ENCODE peak calls at places on chromosomes 7 and 10, in seven cellular contexts. Z is heart right ventricle, H is stomach, F is heart left ventricle, K is spleen, U is pancreas, A is ovary. S is an unnamed sample. For H3K9me3, the result is how much of the 10 kb centered on the place peaks cover.

GRCh38 chr7:100080895-100081534 is 508 bp downstream of the ZNF3 start:
- DNase-seq in F (no peak), U (no peak), H (no peak), K (peak), A (no peak), Z (no peak), S (no peak)

GRCh38 chr7:155506854-155507337 is 39.5 kb downstream of the CNPY1 start:
- DNase-seq in A (no peak), F (no peak), K (peak), U (no peak), Z (no peak), H (no peak), S (peak)

GRCh38 chr10:93580824-93581223 is 14.4 kb downstream of the FFAR4 start:
- DNase-seq in Z (no peak), H (no peak), F (no peak), A (no peak), K (no peak), U (no peak), S (peak)

GRCh38 chr10:46526682-46527038 is 29.8 kb downstream of the GPRIN2 start:
- DNase-seq in U (no peak), K (peak), F (no peak), A (peak), H (peak), Z (no peak), S (no peak)

GRCh38 chr10:115829501-115830215 is 443.3 kb downstream of the GFRA1 start:
- DNase-seq in U (no peak), A (no peak), F (no peak), Z (no peak), K (no peak), H (no peak), S (peak)

GRCh38 chr7:129110575-129111376 is 33.7 kb upstream of the TSPAN33 start:
- DNase-seq in H (no peak), U (no peak), A (no peak), Z (no peak), K (no peak), F (no peak), S (no peak)

GRCh38 chr7:128743112-128743772 is 4.1 kb downstream of the CALU start:
- DNase-seq in A (no peak), H (no peak), U (no peak), F (no peak), Z (no peak), K (no peak), S (peak)

GRCh38 chr10:4635883-4636282 is 190.1 kb upstream of the AKR1E2 start:
- DNase-seq in Z (no peak), F (no peak), U (no peak), K (no peak), H (no peak), A (no peak), S (no peak)

GRCh38 chr7:76201732-76202665 is at the start of gene SRRM3:
- DNase-seq in H (peak), U (peak), K (peak), A (peak), Z (peak), F (peak), S (peak)

GRCh38 chr7:135209225-135209834 is 2.0 kb downstream of the WDR91 start:
- DNase-seq in K (no peak), A (no peak), U (no peak), Z (no peak), F (no peak), H (no peak), S (no peak)

GRCh38 chr10:110228066-110228465 is 20.7 kb downstream of the MXI1 start:
- DNase-seq in A (no peak), F (no peak), U (no peak), Z (no peak), K (peak), H (no peak), S (no peak)

GRCh38 chr7:2586326-2587020 is 27.7 kb downstream of the IQCE start:
- DNase-seq in H (no peak), K (no peak), A (no peak), F (no peak), Z (no peak), U (no peak), S (no peak)

GRCh38 chr10:48976208-48976607 is 36.6 kb upstream of the LRRC18 start:
- DNase-seq in F (no peak), A (no peak), U (no peak), Z (no peak), K (no peak), H (no peak), S (peak)

GRCh38 chr7:96548664-96549063 is 161.0 kb downstream of the SEM1 start:
- DNase-seq in Z (no peak), K (no peak), U (no peak), A (no peak), H (no peak), F (no peak), S (no peak)

GRCh38 chr7:71824356-71824755 is 587.8 kb downstream of the CALN1 start:
- DNase-seq in Z (no peak), H (no peak), U (peak), K (no peak), F (no peak), A (no peak), S (no peak)

GRCh38 chr7:142450206-142450605 is 192.3 kb upstream of the PRSS58 start:
- DNase-seq in H (no peak), Z (no peak), U (no peak), A (no peak), K (no peak), F (no peak), S (no peak)

GRCh38 chr7:29146082-29146706 is at the start of gene CPVL:
- DNase-seq in H (peak), F (peak), Z (peak), K (peak), A (peak), U (peak), S (no peak)

GRCh38 chr7:21276471-21277035 is 151.3 kb upstream of the SP4 start:
- DNase-seq in Z (no peak), H (no peak), F (no peak), A (no peak), K (no peak), U (no peak), S (no peak)

GRCh38 chr7:128014864-128015263 is 16.4 kb downstream of the LRRC4 start:
- DNase-seq in F (no peak), U (no peak), Z (no peak), A (no peak), H (no peak), K (no peak), S (no peak)

GRCh38 chr10:43231523-43232078 is 35.3 kb downstream of the RASGEF1A start:
- DNase-seq in A (peak), H (no peak), U (no peak), Z (no peak), F (peak), K (peak), S (no peak)

GRCh38 chr10:84525120-84525806 is 196.9 kb downstream of the CCSER2 start:
- DNase-seq in F (no peak), U (no peak), Z (no peak), H (no peak), A (no peak), K (no peak), S (no peak)

GRCh38 chr7:135447783-135448182 is 62.1 kb downstream of the CNOT4 start:
- DNase-seq in F (no peak), K (no peak), U (no peak), H (no peak), A (no peak), Z (no peak), S (no peak)

GRCh38 chr7:44486693-44487092 is 3.8 kb downstream of the NUDCD3 start:
- DNase-seq in F (no peak), K (no peak), H (peak), A (no peak), Z (no peak), U (peak), S (no peak)

GRCh38 chr10:117248700-117249465 is 8.0 kb downstream of the SLC18A2 start:
- DNase-seq in F (no peak), A (no peak), Z (no peak), K (no peak), U (no peak), H (no peak), S (no peak)

GRCh38 chr10:128209862-128210214 is 83.6 kb upstream of the MKI67 start:
- DNase-seq in K (peak), Z (no peak), F (no peak), U (no peak), A (no peak), H (no peak), S (no peak)

GRCh38 chr10:28072573-28072972 is 73.7 kb upstream of the ODAD2 start:
- DNase-seq in F (no peak), U (no peak), A (no peak), H (no peak), Z (no peak), K (no peak), S (no peak)

GRCh38 chr10:10914129-10914528 is 103.5 kb upstream of the CELF2 start:
- DNase-seq in K (no peak), F (peak), Z (no peak), H (no peak), A (no peak), U (no peak), S (peak)

GRCh38 chr10:61301560-61301959 is 151.6 kb downstream of the TMEM26 start:
- DNase-seq in F (no peak), U (no peak), K (no peak), Z (no peak), H (no peak), A (no peak), S (no peak)

GRCh38 chr10:79179404-79180309 is 110.9 kb downstream of the ZMIZ1 start:
- DNase-seq in F (no peak), H (no peak), U (no peak), A (no peak), K (no peak), Z (peak), S (no peak)

GRCh38 chr10:79178614-79179403 is 110.0 kb downstream of the ZMIZ1 start:
- DNase-seq in A (peak), K (no peak), H (no peak), U (no peak), F (peak), Z (no peak), S (peak)

GRCh38 chr10:79178070-79178576 is 109.4 kb downstream of the ZMIZ1 start:
- DNase-seq in H (no peak), K (no peak), F (no peak), U (no peak), Z (no peak), A (no peak), S (no peak)

GRCh38 chr10:79176052-79176501 is 107.3 kb downstream of the ZMIZ1 start:
- DNase-seq in F (no peak), Z (no peak), A (no peak), K (no peak), U (no peak), H (no peak), S (no peak)

GRCh38 chr10:79176949-79177602 is 108.3 kb downstream of the ZMIZ1 start:
- DNase-seq in A (peak), U (no peak), Z (peak), K (no peak), H (no peak), F (peak), S (peak)
- H3K27ac ChIP-seq in A (peak), U (peak), Z (peak), K (peak), H (peak), F (peak), S (peak)

GRCh38 chr10:124462348-124462695 is 699 bp downstream of the LHPP start:
- DNase-seq in A (no peak), U (no peak), H (no peak), Z (no peak), F (no peak), K (no peak), S (no peak)

GRCh38 chr10:124459395-124459794 is 2.2 kb upstream of the LHPP start:
- DNase-seq in U (no peak), F (no peak), Z (no peak), A (no peak), H (no peak), K (no peak), S (no peak)

GRCh38 chr10:124460144-124460543 is 1.5 kb upstream of the LHPP start:
- DNase-seq in U (no peak), F (no peak), A (no peak), K (no peak), H (no peak), Z (no peak), S (no peak)

GRCh38 chr10:124464028-124464751 is 2.6 kb downstream of the LHPP start:
- DNase-seq in A (no peak), Z (no peak), F (no peak), H (no peak), U (no peak), K (no peak), S (peak)

DNA sequence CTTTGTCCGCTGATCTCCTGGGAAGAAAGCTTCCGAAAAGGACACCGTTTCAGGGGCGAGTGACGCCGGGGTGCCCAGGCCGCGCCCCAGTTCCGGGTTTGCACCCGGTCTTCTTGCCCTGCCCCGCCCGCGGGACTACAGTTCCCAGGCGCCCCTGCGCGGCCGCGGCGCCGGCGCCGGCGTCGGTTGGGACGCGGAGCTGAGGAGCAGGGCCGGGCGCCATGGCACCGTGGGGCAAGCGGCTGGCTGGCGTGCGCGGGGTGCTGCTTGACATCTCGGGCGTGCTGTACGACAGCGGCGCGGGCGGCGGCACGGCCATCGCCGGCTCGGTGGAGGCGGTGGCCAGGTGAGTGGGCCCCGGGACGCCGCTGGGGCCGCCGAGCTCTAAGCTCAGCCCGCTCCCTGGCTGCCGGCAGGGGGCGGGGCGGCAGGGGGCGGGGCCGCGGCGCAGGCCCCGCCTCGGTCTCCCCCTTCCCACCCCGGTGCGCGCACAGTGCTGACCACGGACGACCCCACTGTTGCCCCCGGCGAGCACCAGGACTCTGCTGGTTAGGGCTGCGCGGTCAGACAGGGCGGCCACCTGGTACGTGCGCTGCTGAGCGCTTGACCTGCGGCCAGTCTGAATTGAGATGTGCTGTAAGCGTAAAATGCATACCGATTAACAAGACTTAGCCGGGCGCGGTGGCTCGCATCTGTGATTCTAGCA is at the start of gene LHPP:
- DNase-seq in K (peak), Z (peak), H (peak), A (peak), F (peak), U (peak), S (peak)
- TF ChIP-seq CTCF in K (no peak), Z (peak), H (peak), A (peak), F (peak), U (peak), S (peak)

DNA sequence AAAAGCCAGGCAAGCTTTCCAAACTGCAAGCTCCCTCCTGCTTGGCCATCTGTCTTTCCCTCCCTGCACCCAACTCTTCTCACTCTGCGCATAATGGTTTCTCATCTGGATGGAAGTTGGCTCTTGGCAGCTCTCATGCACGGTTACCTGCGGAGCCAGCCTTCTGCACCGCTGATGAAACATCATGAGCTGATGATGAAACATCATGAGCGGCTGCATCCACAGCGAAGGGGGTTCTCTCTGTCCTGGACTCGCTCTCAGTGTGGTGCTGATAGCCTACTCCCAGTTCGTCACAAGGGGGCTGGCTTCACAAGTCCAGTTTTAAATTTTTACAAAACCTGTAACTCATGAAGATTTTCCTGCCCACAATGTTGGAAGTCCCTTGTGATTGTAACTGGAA is 457.5 kb downstream of the ACTR3B start:
- DNase-seq in K (no peak), U (no peak), A (no peak), F (no peak), Z (no peak), H (no peak), S (no peak)
- H3K9me3 ChIP-seq in K (under half), U (under half), A (under half), F (under half), Z (under half), H (under half), S (under half)

GRCh38 chr7:25803117-25803887 is 348.7 kb upstream of the NFE2L3 start:
- DNase-seq in F (no peak), U (no peak), H (no peak), Z (no peak), A (no peak), K (no peak), S (peak)
- H3K27ac ChIP-seq in F (no peak), U (no peak), H (peak), Z (no peak), A (no peak), K (no peak), S (peak)

S was measured in cardiac muscle cell.